ENCODE peak calls at places on chromosome 6, in five cellular contexts. X is PC-9, G is smooth muscle cell of the brain vasculature, C is NCI-H1417, Q is iris pigment epithelial cell. B is an unnamed sample.

GRCh38 chr6:20770776-20771175 is 236.5 kb downstream of the CDKAL1 start:
- DNase-seq in G (no peak), C (no peak), X (no peak), Q (peak; percentile 7), B (no peak)

GRCh38 chr6:82954937-82955577 is 110.6 kb downstream of the UBE3D start:
- DNase-seq in Q (peak; percentile 78), X (no peak), C (no peak), G (no peak), B (no peak)

GRCh38 chr6:127164009-127164408 is 45.5 kb downstream of the RSPO3 start:
- DNase-seq in Q (no peak), X (no peak), C (no peak), G (no peak), B (no peak)

GRCh38 chr6:131629656-131630055 is 1.6 kb upstream of the MED23 start:
- DNase-seq in G (no peak), X (no peak), Q (no peak), C (no peak), B (no peak)

GRCh38 chr6:16352258-16352635 is 113.9 kb downstream of the GMPR start:
- DNase-seq in G (no peak), Q (peak; percentile 71), C (no peak), X (no peak), B (no peak)

GRCh38 chr6:82712826-82713225 is 349.2 kb downstream of the TPBG start:
- DNase-seq in X (no peak), C (no peak), G (no peak), Q (peak; percentile 4), B (no peak)

GRCh38 chr6:15400572-15401004 is 154.7 kb downstream of the JARID2 start:
- DNase-seq in C (peak; percentile 58), X (no peak), Q (peak; percentile 72), G (no peak), B (no peak)

GRCh38 chr6:158006331-158006730 is 24.7 kb downstream of the SYNJ2 start:
- DNase-seq in X (no peak), C (no peak), G (no peak), Q (no peak), B (no peak)

GRCh38 chr6:151374024-151374423 is 17.3 kb downstream of the ZBTB2 start:
- DNase-seq in Q (peak; percentile 30), X (peak; percentile 19), G (no peak), C (no peak), B (no peak)

GRCh38 chr6:35048631-35049083 is 92.5 kb downstream of the TCP11 start:
- DNase-seq in C (no peak), Q (peak; percentile 42), G (peak; percentile 76), X (no peak), B (peak; percentile 84)

GRCh38 chr6:11067348-11067747 is 23.2 kb upstream of the ELOVL2 start:
- DNase-seq in C (no peak), G (no peak), X (peak; percentile 19), Q (no peak), B (no peak)

GRCh38 chr6:37535701-37536461 is 36.2 kb upstream of the CCDC167 start:
- DNase-seq in C (peak; percentile 78), G (no peak), X (peak; percentile 47), Q (no peak), B (no peak)

GRCh38 chr6:110125361-110125760 is 54.1 kb downstream of the WASF1 start:
- DNase-seq in G (no peak), Q (no peak), X (no peak), C (peak; percentile 32), B (no peak)

GRCh38 chr6:170114956-170115855 is 175.7 kb downstream of the DLL1 start:
- DNase-seq in X (no peak), Q (no peak), C (no peak), G (no peak), B (no peak)

GRCh38 chr6:86456786-86457185 is 480.5 kb upstream of the HTR1E start:
- DNase-seq in C (no peak), Q (no peak), G (no peak), X (no peak), B (no peak)

B was measured in SK-N-MC.